ENCODE peak calls at places on chromosomes 6 and 20, in six cellular contexts. E is MM.1S, H is GM13976, S is neural progenitor cell, J is CD14-positive monocyte, Q is choroid plexus epithelial cell. I is an unnamed sample.

GRCh38 chr6:17120019-17120418 is 18.2 kb downstream of the STMND1 start:
- DNase-seq in E (no peak), H (no peak), S (no peak), J (no peak), Q (no peak), I (no peak)

GRCh38 chr20:24139846-24140245 is 151.3 kb upstream of the GGTLC1 start:
- DNase-seq in E (no peak), H (no peak), S (no peak), J (no peak), Q (no peak), I (no peak)

GRCh38 chr20:60104980-60105379 is 146.8 kb downstream of the CDH26 start:
- DNase-seq in E (no peak), H (no peak), S (no peak), J (no peak), Q (no peak), I (no peak)

GRCh38 chr6:21949211-21949801 is 347.5 kb downstream of the PRL start:
- DNase-seq in E (no peak), H (no peak), S (no peak), J (no peak), Q (peak; percentile 47), I (no peak)

GRCh38 chr20:62997626-62998025 is 9.1 kb downstream of the BHLHE23 start:
- DNase-seq in E (no peak), H (no peak), S (no peak), J (no peak), Q (no peak), I (no peak)

GRCh38 chr6:41036188-41036587 is 2.8 kb downstream of the UNC5CL start:
- DNase-seq in E (no peak), H (no peak), S (no peak), J (no peak), Q (no peak), I (no peak)

GRCh38 chr6:125574604-125575003 is 174.8 kb upstream of the HEY2 start:
- DNase-seq in E (no peak), H (no peak), S (no peak), J (no peak), Q (no peak), I (no peak)

GRCh38 chr6:20732896-20733295 is 198.6 kb downstream of the CDKAL1 start:
- DNase-seq in E (no peak), H (no peak), S (no peak), J (no peak), Q (no peak), I (no peak)

GRCh38 chr6:169789944-169790927 is 38.8 kb downstream of the ERMARD start:
- DNase-seq in E (peak; percentile 52), H (peak; percentile 91), S (peak; percentile 89), J (peak; percentile 67), Q (peak; percentile 74), I (peak; percentile 85)

GRCh38 chr20:31719644-31720485 is 2.8 kb downstream of the BCL2L1 start:
- DNase-seq in E (no peak), H (no peak), S (peak; percentile 53), J (no peak), Q (peak; percentile 53), I (no peak)

GRCh38 chr6:114087496-114087895 is 116.5 kb upstream of the HDAC2 start:
- DNase-seq in E (no peak), H (no peak), S (no peak), J (no peak), Q (no peak), I (no peak)

GRCh38 chr6:45522486-45522885 is 144.8 kb upstream of the SUPT3H start:
- DNase-seq in E (no peak), H (no peak), S (peak; percentile 45), J (no peak), Q (no peak), I (no peak)

GRCh38 chr6:16414205-16414604 is 175.8 kb downstream of the GMPR start:
- DNase-seq in E (no peak), H (no peak), S (no peak), J (no peak), Q (no peak), I (no peak)

GRCh38 chr6:149129401-149130077 is 188.0 kb upstream of the TAB2 start:
- DNase-seq in E (no peak), H (no peak), S (no peak), J (peak; percentile 66), Q (peak; percentile 61), I (no peak)

GRCh38 chr6:123519191-123519510 is 117.6 kb downstream of the TRDN start:
- DNase-seq in E (no peak), H (no peak), S (no peak), J (no peak), Q (no peak), I (no peak)

GRCh38 chr6:26105109-26105730 is 18.0 kb downstream of the HFE start:
- DNase-seq in E (no peak), H (no peak), S (no peak), J (no peak), Q (no peak), I (no peak)

GRCh38 chr20:39899881-39900280 is 789.2 kb downstream of the MAFB start:
- DNase-seq in E (no peak), H (no peak), S (no peak), J (no peak), Q (no peak), I (no peak)

GRCh38 chr6:11650711-11651110 is 113.2 kb downstream of the TMEM170B start:
- DNase-seq in E (no peak), H (no peak), S (no peak), J (no peak), Q (peak; percentile 24), I (no peak)

GRCh38 chr6:110039996-110040383 is 61.9 kb downstream of the GPR6 start:
- DNase-seq in E (peak; percentile 39), H (peak; percentile 58), S (peak; percentile 36), J (no peak), Q (peak; percentile 67), I (peak; percentile 43)

GRCh38 chr6:55082021-55082420 is 92.3 kb upstream of the HCRTR2 start:
- DNase-seq in E (no peak), H (no peak), S (no peak), J (no peak), Q (no peak), I (no peak)

GRCh38 chr6:12148841-12149240 is 136.7 kb downstream of the HIVEP1 start:
- DNase-seq in E (no peak), H (no peak), S (no peak), J (no peak), Q (peak; percentile 36), I (no peak)

GRCh38 chr6:42766163-42766670 is 15.6 kb upstream of the BICRAL start:
- DNase-seq in E (no peak), H (no peak), S (no peak), J (no peak), Q (peak; percentile 63), I (no peak)

GRCh38 chr6:164051427-164051826 is 636.9 kb downstream of the QKI start:
- DNase-seq in E (no peak), H (no peak), S (no peak), J (no peak), Q (no peak), I (no peak)

GRCh38 chr20:8720089-8720488 is 348.8 kb upstream of the PLCB4 start:
- DNase-seq in E (no peak), H (no peak), S (no peak), J (no peak), Q (peak; percentile 26), I (no peak)

GRCh38 chr20:39849664-39850063 is 839.4 kb downstream of the MAFB start:
- DNase-seq in E (no peak), H (no peak), S (no peak), J (no peak), Q (peak; percentile 94), I (no peak)

GRCh38 chr6:6688283-6688682 is 99.8 kb downstream of the LY86 start:
- DNase-seq in E (peak; percentile 49), H (peak; percentile 47), S (peak; percentile 20), J (no peak), Q (peak; percentile 68), I (peak; percentile 42)

GRCh38 chr6:149717255-149717587 is 680 bp downstream of the LATS1 start:
- DNase-seq in E (no peak), H (no peak), S (no peak), J (no peak), Q (no peak), I (no peak)

GRCh38 chr6:21928715-21929298 is 335.3 kb downstream of the SOX4 start:
- DNase-seq in E (no peak), H (no peak), S (no peak), J (no peak), Q (no peak), I (no peak)

GRCh38 chr6:54737247-54737646 is 109.3 kb upstream of the FAM83B start:
- DNase-seq in E (no peak), H (peak; percentile 24), S (peak; percentile 19), J (no peak), Q (no peak), I (peak; percentile 9)

GRCh38 chr6:12610862-12611261 is 105.7 kb upstream of the PHACTR1 start:
- DNase-seq in E (no peak), H (no peak), S (no peak), J (no peak), Q (no peak), I (no peak)

DNA sequence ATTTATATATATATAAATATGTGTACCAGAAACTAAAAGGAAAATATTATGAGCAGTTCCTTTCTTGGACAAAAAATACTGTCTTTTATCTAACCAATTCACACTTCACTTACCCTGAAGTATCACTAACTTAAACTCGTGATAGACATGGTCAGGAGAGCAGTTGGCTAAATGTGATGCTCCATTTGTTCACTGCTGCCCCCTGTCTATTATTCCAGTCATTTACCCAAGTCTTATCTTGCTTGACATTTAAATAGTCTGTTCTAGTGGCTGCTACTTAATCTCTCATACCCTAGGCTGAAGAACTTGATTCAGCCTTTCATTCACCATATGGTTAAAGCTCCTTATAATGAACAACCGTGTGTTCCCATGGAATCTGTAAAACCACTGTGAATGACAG is 789.6 kb upstream of the EYS start:
- DNase-seq in E (peak; percentile 44), H (no peak), S (peak; percentile 50), J (no peak), Q (peak; percentile 39), I (peak; percentile 4)
- TF ChIP-seq CTCF in E (peak; percentile 41), H (no peak), S (peak; percentile 67), J (no peak), Q (peak; percentile 51), I (peak; percentile 43)

GRCh38 chr20:33666293-33667244 is at the start of gene ACTL10:
- DNase-seq in E (peak; percentile 98), H (peak; percentile 95), S (peak; percentile 89), J (peak; percentile 97), Q (peak; percentile 99), I (peak; percentile 97)
- TF ChIP-seq CTCF in E (peak; percentile 40), H (no peak), S (no peak), J (peak; percentile 20), Q (peak; percentile 63), I (peak; percentile 10)

DNA sequence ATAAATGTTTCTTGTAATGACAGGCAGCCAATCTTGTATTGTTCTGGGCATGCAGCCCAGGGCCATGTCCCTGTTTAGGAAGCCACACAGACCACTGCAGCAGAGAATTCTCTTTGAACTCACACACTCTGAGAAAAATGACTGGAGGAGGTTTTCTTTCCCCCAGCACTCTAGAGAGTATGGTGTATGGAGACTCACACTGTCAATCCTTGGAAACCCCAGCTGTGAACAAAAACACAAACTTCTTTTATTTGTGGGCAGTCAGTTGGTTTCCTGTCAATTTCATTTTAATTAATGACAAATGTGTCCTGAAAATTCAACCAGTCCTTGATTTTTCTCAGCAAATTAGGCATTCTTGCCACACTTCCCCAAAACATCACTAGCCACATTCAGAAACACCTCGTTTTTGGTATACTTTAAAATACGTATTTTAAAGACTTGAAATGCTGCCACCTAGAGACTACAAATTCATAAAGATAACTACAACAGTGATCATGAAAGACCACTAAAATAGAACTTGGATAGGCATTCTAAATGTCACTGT is 52.9 kb upstream of the UFL1 start:
- DNase-seq in E (peak; percentile 12), H (no peak), S (peak; percentile 8), J (no peak), Q (peak; percentile 2), I (no peak)
- TF ChIP-seq CTCF in E (peak; percentile 28), H (no peak), S (peak; percentile 46), J (no peak), Q (no peak), I (peak; percentile 35)

GRCh38 chr20:6767536-6768227 is at the start of gene BMP2:
- DNase-seq in E (peak; percentile 70), H (peak; percentile 70), S (peak; percentile 87), J (no peak), Q (peak; percentile 66), I (peak; percentile 68)
- TF ChIP-seq CTCF in E (no peak), H (no peak), S (peak; percentile 15), J (no peak), Q (no peak), I (no peak)